ENCODE peak calls at places on chromosome 2, in six cellular contexts. H is Karpas-422; I is heart right ventricle; L is A549; O is CD4-positive, alpha-beta memory T cell; Y is aorta. D is an unnamed sample.

GRCh38 chr2:157864857-157865450 is 11.2 kb downstream of the ACVR1 start:
- DNase-seq in L (no peak), Y (no peak), O (no peak), I (no peak), H (no peak), D (no peak)

GRCh38 chr2:200679157-200679934 is 93.5 kb downstream of the AOX1 start:
- DNase-seq in H (no peak), Y (no peak), L (no peak), I (no peak), O (no peak), D (no peak)

GRCh38 chr2:86507600-86507999 is 55.6 kb downstream of the CHMP3 start:
- DNase-seq in Y (no peak), O (no peak), I (no peak), H (no peak), L (no peak), D (no peak)

GRCh38 chr2:7685342-7686015 is 768.3 kb downstream of the RNF144A start:
- DNase-seq in L (peak), H (no peak), Y (no peak), I (no peak), O (no peak), D (no peak)

GRCh38 chr2:25618676-25619075 is 54.7 kb downstream of the DTNB start:
- DNase-seq in L (peak), I (no peak), O (no peak), Y (no peak), H (no peak), D (no peak)

GRCh38 chr2:217477583-217477982 is 525.2 kb downstream of the TNS1 start:
- DNase-seq in I (no peak), L (no peak), H (no peak), Y (no peak), O (no peak), D (no peak)

GRCh38 chr2:38514603-38515154 is 88.0 kb downstream of the HNRNPLL start:
- DNase-seq in I (no peak), O (no peak), Y (no peak), L (no peak), H (no peak), D (no peak)

GRCh38 chr2:71831208-71831577 is 316.5 kb downstream of the CYP26B1 start:
- DNase-seq in H (no peak), L (peak), Y (peak), I (peak), O (no peak), D (no peak)